ENCODE peak calls at places on chromosomes 3 and 15, in nine cellular contexts. One of them, this sample, is unnamed.

GRCh38 chr3:112306825-112307224 is 12.8 kb upstream of the SLC9C1 start:
- DNase-seq in GM23248: no peak
- DNase-seq in hepatocyte: no peak
- DNase-seq in GM23338: no peak
- DNase-seq in astrocyte: no peak
- DNase-seq in PC-3: no peak
- DNase-seq in mammary epithelial cell: no peak
- DNase-seq in neural progenitor cell: no peak
- DNase-seq in MM.1S: no peak
- DNase-seq in this sample: no peak

GRCh38 chr3:94195381-94195780 is 132.5 kb downstream of the NSUN3 start:
- DNase-seq in hepatocyte: no peak
- DNase-seq in GM23248: no peak
- DNase-seq in mammary epithelial cell: no peak
- DNase-seq in MM.1S: no peak
- DNase-seq in PC-3: no peak
- DNase-seq in neural progenitor cell: no peak
- DNase-seq in astrocyte: no peak
- DNase-seq in GM23338: no peak
- DNase-seq in this sample: no peak

GRCh38 chr15:70539912-70540520 is 223.3 kb downstream of the UACA start:
- DNase-seq in neural progenitor cell: no peak
- DNase-seq in MM.1S: no peak
- DNase-seq in hepatocyte: no peak
- DNase-seq in PC-3: no peak
- DNase-seq in mammary epithelial cell: no peak
- DNase-seq in GM23248: no peak
- DNase-seq in GM23338: no peak
- DNase-seq in astrocyte: no peak
- DNase-seq in this sample: no peak

GRCh38 chr15:92900712-92901052 is 558 bp downstream of the CHD2 start:
- DNase-seq in GM23248: peak; percentile 36
- DNase-seq in astrocyte: no peak
- DNase-seq in mammary epithelial cell: no peak
- DNase-seq in PC-3: no peak
- DNase-seq in neural progenitor cell: no peak
- DNase-seq in MM.1S: no peak
- DNase-seq in GM23338: no peak
- DNase-seq in hepatocyte: no peak
- DNase-seq in this sample: no peak

GRCh38 chr3:124395584-124396340 is 334.5 kb upstream of the UMPS start:
- DNase-seq in GM23338: no peak
- DNase-seq in mammary epithelial cell: peak; percentile 14
- DNase-seq in PC-3: no peak
- DNase-seq in astrocyte: no peak
- DNase-seq in GM23248: no peak
- DNase-seq in neural progenitor cell: no peak
- DNase-seq in MM.1S: no peak
- DNase-seq in hepatocyte: no peak
- DNase-seq in this sample: no peak

GRCh38 chr3:50428007-50428633 is 68.8 kb upstream of the TMEM115 start:
- DNase-seq in GM23338: no peak
- DNase-seq in hepatocyte: no peak
- DNase-seq in mammary epithelial cell: peak; percentile 30
- DNase-seq in neural progenitor cell: no peak
- DNase-seq in GM23248: no peak
- DNase-seq in astrocyte: no peak
- DNase-seq in PC-3: peak; percentile 52
- DNase-seq in MM.1S: no peak
- DNase-seq in this sample: no peak

GRCh38 chr3:134621824-134622223 is 29.0 kb downstream of the KY start:
- DNase-seq in PC-3: no peak
- DNase-seq in GM23338: no peak
- DNase-seq in neural progenitor cell: no peak
- DNase-seq in astrocyte: no peak
- DNase-seq in mammary epithelial cell: no peak
- DNase-seq in GM23248: no peak
- DNase-seq in MM.1S: peak; percentile 62
- DNase-seq in hepatocyte: no peak
- DNase-seq in this sample: peak; percentile 22

GRCh38 chr3:145125307-145125706 is 1035.7 kb downstream of the PLOD2 start:
- DNase-seq in MM.1S: no peak
- DNase-seq in neural progenitor cell: no peak
- DNase-seq in GM23248: peak; percentile 36
- DNase-seq in astrocyte: peak; percentile 37
- DNase-seq in mammary epithelial cell: peak; percentile 6
- DNase-seq in GM23338: no peak
- DNase-seq in hepatocyte: no peak
- DNase-seq in PC-3: peak; percentile 23
- DNase-seq in this sample: no peak

GRCh38 chr3:133466531-133467386 is 66.9 kb downstream of the BFSP2 start:
- DNase-seq in GM23248: no peak
- DNase-seq in neural progenitor cell: no peak
- DNase-seq in MM.1S: peak; percentile 80
- DNase-seq in GM23338: no peak
- DNase-seq in mammary epithelial cell: no peak
- DNase-seq in hepatocyte: no peak
- DNase-seq in PC-3: no peak
- DNase-seq in astrocyte: no peak
- DNase-seq in this sample: no peak

GRCh38 chr3:107910713-107911259 is 180.0 kb downstream of the CD47 start:
- DNase-seq in GM23248: no peak
- DNase-seq in PC-3: no peak
- DNase-seq in astrocyte: no peak
- DNase-seq in neural progenitor cell: no peak
- DNase-seq in GM23338: no peak
- DNase-seq in hepatocyte: no peak
- DNase-seq in mammary epithelial cell: no peak
- DNase-seq in MM.1S: peak; percentile 92
- DNase-seq in this sample: no peak

GRCh38 chr3:64097920-64098319 is 74.6 kb upstream of the PSMD6 start:
- DNase-seq in GM23248: no peak
- DNase-seq in MM.1S: no peak
- DNase-seq in neural progenitor cell: no peak
- DNase-seq in astrocyte: no peak
- DNase-seq in PC-3: no peak
- DNase-seq in hepatocyte: no peak
- DNase-seq in GM23338: no peak
- DNase-seq in mammary epithelial cell: no peak
- DNase-seq in this sample: no peak

GRCh38 chr3:86239956-86240355 is 751.0 kb downstream of the VGLL3 start:
- DNase-seq in hepatocyte: no peak
- DNase-seq in astrocyte: no peak
- DNase-seq in mammary epithelial cell: no peak
- DNase-seq in GM23338: no peak
- DNase-seq in GM23248: peak; percentile 0
- DNase-seq in neural progenitor cell: no peak
- DNase-seq in PC-3: no peak
- DNase-seq in MM.1S: no peak
- DNase-seq in this sample: no peak

GRCh38 chr15:57437564-57437963 is 61.3 kb downstream of the CGNL1 start:
- DNase-seq in PC-3: no peak
- DNase-seq in mammary epithelial cell: no peak
- DNase-seq in hepatocyte: no peak
- DNase-seq in GM23338: no peak
- DNase-seq in astrocyte: no peak
- DNase-seq in neural progenitor cell: no peak
- DNase-seq in MM.1S: no peak
- DNase-seq in GM23248: no peak
- DNase-seq in this sample: no peak

GRCh38 chr3:56917740-56918568 is 116.2 kb upstream of the ARHGEF3 start:
- DNase-seq in MM.1S: peak; percentile 79
- DNase-seq in mammary epithelial cell: no peak
- DNase-seq in neural progenitor cell: no peak
- DNase-seq in GM23248: no peak
- DNase-seq in astrocyte: no peak
- DNase-seq in PC-3: no peak
- DNase-seq in hepatocyte: no peak
- DNase-seq in GM23338: peak; percentile 38
- DNase-seq in this sample: no peak

GRCh38 chr3:64575211-64575844 is 112.5 kb downstream of the ADAMTS9 start:
- DNase-seq in hepatocyte: peak; percentile 17
- DNase-seq in neural progenitor cell: peak; percentile 39
- DNase-seq in mammary epithelial cell: peak; percentile 27
- DNase-seq in MM.1S: peak; percentile 32
- DNase-seq in PC-3: peak; percentile 8
- DNase-seq in astrocyte: no peak
- DNase-seq in GM23248: peak; percentile 50
- DNase-seq in GM23338: peak; percentile 80
- DNase-seq in this sample: peak; percentile 13

GRCh38 chr15:77630064-77630463 is 2.6 kb downstream of the LINGO1 start:
- DNase-seq in MM.1S: no peak
- DNase-seq in hepatocyte: no peak
- DNase-seq in GM23338: no peak
- DNase-seq in neural progenitor cell: no peak
- DNase-seq in GM23248: no peak
- DNase-seq in astrocyte: no peak
- DNase-seq in PC-3: no peak
- DNase-seq in mammary epithelial cell: no peak
- DNase-seq in this sample: no peak

GRCh38 chr15:77632760-77633133 is at the start of gene LINGO1:
- DNase-seq in MM.1S: no peak
- DNase-seq in GM23338: peak; percentile 81
- DNase-seq in hepatocyte: peak; percentile 73
- DNase-seq in neural progenitor cell: peak; percentile 86
- DNase-seq in astrocyte: peak; percentile 5
- DNase-seq in PC-3: peak; percentile 6
- DNase-seq in mammary epithelial cell: no peak
- DNase-seq in GM23248: peak; percentile 50
- DNase-seq in this sample: peak; percentile 39

GRCh38 chr15:77630956-77631789 is 1.5 kb downstream of the LINGO1 start:
- DNase-seq in mammary epithelial cell: no peak
- DNase-seq in astrocyte: no peak
- DNase-seq in neural progenitor cell: peak; percentile 77
- DNase-seq in hepatocyte: no peak
- DNase-seq in GM23248: no peak
- DNase-seq in GM23338: peak; percentile 60
- DNase-seq in MM.1S: no peak
- DNase-seq in PC-3: no peak
- DNase-seq in this sample: no peak

GRCh38 chr15:77633134-77633912 is 611 bp upstream of the LINGO1 start:
- DNase-seq in mammary epithelial cell: peak; percentile 70
- DNase-seq in astrocyte: peak; percentile 53
- DNase-seq in hepatocyte: peak; percentile 95
- DNase-seq in GM23248: peak; percentile 93
- DNase-seq in neural progenitor cell: peak; percentile 97
- DNase-seq in PC-3: peak; percentile 85
- DNase-seq in MM.1S: peak; percentile 72
- DNase-seq in GM23338: peak; percentile 96
- DNase-seq in this sample: peak; percentile 71

DNA sequence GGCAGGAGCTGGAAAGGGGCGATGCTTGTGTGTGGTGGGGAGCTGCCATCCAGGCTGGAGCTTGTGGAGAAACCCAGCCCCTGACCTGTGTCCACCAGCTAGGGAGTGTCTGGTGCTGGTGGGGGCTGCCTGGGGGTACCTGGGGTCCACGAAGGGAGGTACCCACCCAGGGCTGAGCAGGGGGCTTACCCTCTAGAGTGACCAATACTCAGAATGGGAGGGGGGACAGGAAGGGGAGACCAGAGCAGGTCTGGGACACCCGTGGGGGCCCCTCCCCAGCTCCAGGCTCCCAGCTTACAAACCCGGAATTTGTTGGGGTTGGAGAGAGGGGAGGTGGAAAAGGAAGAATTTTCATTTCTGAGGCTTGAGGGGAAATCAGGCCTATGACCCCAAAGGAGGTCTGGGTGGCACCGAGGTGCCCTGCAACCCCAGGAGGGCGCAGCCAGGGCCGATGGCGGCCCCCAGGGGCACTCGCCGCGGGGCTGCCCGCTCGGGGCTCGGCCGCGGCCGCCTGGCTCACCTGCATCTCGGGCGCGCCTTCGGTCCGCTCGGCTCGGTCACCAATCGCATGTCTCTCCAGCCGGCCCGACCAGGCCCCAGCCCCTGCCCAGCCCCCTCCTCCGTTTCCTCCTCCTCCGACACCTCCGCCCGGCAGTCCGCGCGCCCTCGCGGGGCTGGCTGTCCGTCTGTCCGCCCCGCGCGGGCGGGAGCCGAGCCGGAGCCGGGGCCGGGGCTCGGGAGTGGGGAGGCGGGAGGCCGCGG is 741 bp downstream of the LINGO1 start:
- DNase-seq in neural progenitor cell: peak; percentile 74
- DNase-seq in mammary epithelial cell: no peak
- DNase-seq in MM.1S: no peak
- DNase-seq in hepatocyte: peak; percentile 50
- DNase-seq in PC-3: no peak
- DNase-seq in GM23338: peak; percentile 80
- DNase-seq in GM23248: no peak
- DNase-seq in astrocyte: no peak
- DNase-seq in this sample: no peak
- TF ChIP-seq EZH2 in neural progenitor cell: no peak
- TF ChIP-seq EZH2 in mammary epithelial cell: peak; percentile 79
- TF ChIP-seq EZH2 in MM.1S: no peak
- TF ChIP-seq EZH2 in hepatocyte: no peak
- TF ChIP-seq EZH2 in PC-3: peak; percentile 93
- TF ChIP-seq EZH2 in GM23338: no peak
- TF ChIP-seq EZH2 in GM23248: peak; percentile 98
- TF ChIP-seq EZH2 in astrocyte: peak; percentile 95
- TF ChIP-seq EZH2 in this sample: peak; percentile 93

GRCh38 chr3:98875535-98875934 is 26.0 kb downstream of the DCBLD2 start:
- DNase-seq in MM.1S: no peak
- DNase-seq in PC-3: no peak
- DNase-seq in GM23248: no peak
- DNase-seq in mammary epithelial cell: no peak
- DNase-seq in hepatocyte: no peak
- DNase-seq in neural progenitor cell: no peak
- DNase-seq in astrocyte: no peak
- DNase-seq in GM23338: no peak
- DNase-seq in this sample: no peak
- H3K79me2 ChIP-seq in MM.1S: no peaks in the 10 kb centered on the region
- H3K79me2 ChIP-seq in PC-3: peaks cover 100% of the 10 kb centered on the region
- H3K79me2 ChIP-seq in GM23248: peaks cover 100% of the 10 kb centered on the region
- H3K79me2 ChIP-seq in mammary epithelial cell: peaks cover 99% of the 10 kb centered on the region
- H3K79me2 ChIP-seq in hepatocyte: peaks cover 10% of the 10 kb centered on the region
- H3K79me2 ChIP-seq in neural progenitor cell: peaks cover 79% of the 10 kb centered on the region
- H3K79me2 ChIP-seq in astrocyte: peaks cover 100% of the 10 kb centered on the region
- H3K79me2 ChIP-seq in GM23338: peaks cover 64% of the 10 kb centered on the region
- H3K79me2 ChIP-seq in this sample: peaks cover 88% of the 10 kb centered on the region

GRCh38 chr15:96369825-96370621 is 39.5 kb downstream of the NR2F2 start:
- DNase-seq in astrocyte: no peak
- DNase-seq in MM.1S: no peak
- DNase-seq in mammary epithelial cell: no peak
- DNase-seq in neural progenitor cell: peak; percentile 39
- DNase-seq in GM23248: no peak
- DNase-seq in GM23338: peak; percentile 73
- DNase-seq in PC-3: no peak
- DNase-seq in hepatocyte: no peak
- DNase-seq in this sample: no peak
- TF ChIP-seq EZH2 in astrocyte: peak; percentile 2
- TF ChIP-seq EZH2 in MM.1S: no peak
- TF ChIP-seq EZH2 in mammary epithelial cell: no peak
- TF ChIP-seq EZH2 in neural progenitor cell: no peak
- TF ChIP-seq EZH2 in GM23248: no peak
- TF ChIP-seq EZH2 in GM23338: peak; percentile 51
- TF ChIP-seq EZH2 in PC-3: no peak
- TF ChIP-seq EZH2 in hepatocyte: no peak
- TF ChIP-seq EZH2 in this sample: no peak

DNA sequence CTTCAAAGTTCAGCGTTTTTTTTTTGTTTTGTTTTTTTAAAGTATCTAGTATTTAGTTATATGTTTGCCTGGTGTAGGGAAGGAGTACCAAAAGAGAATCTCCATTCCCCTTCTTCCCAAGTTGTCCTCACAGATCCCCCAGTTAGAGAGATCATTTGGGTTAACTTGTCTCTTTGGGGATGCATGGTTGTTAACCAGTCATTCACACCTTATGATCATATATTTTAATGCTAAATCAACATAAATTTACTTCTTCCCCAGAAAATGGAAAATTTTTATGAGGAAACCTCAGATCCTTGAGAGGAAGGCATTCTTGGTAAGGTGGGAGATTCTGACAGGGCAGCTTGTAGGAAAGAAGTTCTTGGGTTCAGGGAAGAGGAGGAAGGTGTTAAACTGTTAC is 1.5 kb upstream of the MGA start:
- DNase-seq in GM23248: no peak
- DNase-seq in mammary epithelial cell: no peak
- DNase-seq in neural progenitor cell: no peak
- DNase-seq in MM.1S: no peak
- DNase-seq in hepatocyte: no peak
- DNase-seq in GM23338: no peak
- DNase-seq in PC-3: no peak
- DNase-seq in astrocyte: no peak
- DNase-seq in this sample: no peak
- H3K79me2 ChIP-seq in GM23248: peaks cover 30% of the 10 kb centered on the region
- H3K79me2 ChIP-seq in mammary epithelial cell: peaks cover 30% of the 10 kb centered on the region
- H3K79me2 ChIP-seq in neural progenitor cell: peaks cover 31% of the 10 kb centered on the region
- H3K79me2 ChIP-seq in MM.1S: peaks cover 25% of the 10 kb centered on the region
- H3K79me2 ChIP-seq in hepatocyte: peaks cover 43% of the 10 kb centered on the region
- H3K79me2 ChIP-seq in GM23338: peaks cover 26% of the 10 kb centered on the region
- H3K79me2 ChIP-seq in PC-3: peaks cover 34% of the 10 kb centered on the region
- H3K79me2 ChIP-seq in astrocyte: peaks cover 30% of the 10 kb centered on the region
- H3K79me2 ChIP-seq in this sample: peaks cover 18% of the 10 kb centered on the region